ENCODE peak calls at places on chromosomes 16 and 17, in seven cellular contexts. One of them, this sample, is unnamed.

GRCh38 chr17:37648555-37648954 is 5.3 kb upstream of the DDX52 start:
- DNase-seq in PC-9: peak
- DNase-seq in transverse colon: no peak
- DNase-seq in cardiac muscle cell: peak
- DNase-seq in body of pancreas: no peak
- DNase-seq in IMR-90: peak
- DNase-seq in left lung: no peak
- DNase-seq in this sample: no peak

GRCh38 chr17:69268442-69269068 is 39.9 kb upstream of the ABCA10 start:
- DNase-seq in PC-9: peak
- DNase-seq in transverse colon: no peak
- DNase-seq in cardiac muscle cell: peak
- DNase-seq in body of pancreas: no peak
- DNase-seq in IMR-90: no peak
- DNase-seq in left lung: no peak
- DNase-seq in this sample: no peak

GRCh38 chr17:57930239-57930638 is 25.0 kb downstream of the CUEDC1 start:
- DNase-seq in PC-9: no peak
- DNase-seq in transverse colon: no peak
- DNase-seq in cardiac muscle cell: no peak
- DNase-seq in body of pancreas: no peak
- DNase-seq in IMR-90: no peak
- DNase-seq in left lung: no peak
- DNase-seq in this sample: no peak

GRCh38 chr17:47802341-47803022 is 19.1 kb downstream of the OSBPL7 start:
- DNase-seq in PC-9: peak
- DNase-seq in transverse colon: peak
- DNase-seq in cardiac muscle cell: peak
- DNase-seq in body of pancreas: peak
- DNase-seq in IMR-90: peak
- DNase-seq in left lung: no peak
- DNase-seq in this sample: peak

GRCh38 chr17:48544356-48545021 is 420 bp downstream of the HOXB2 start:
- DNase-seq in PC-9: no peak
- DNase-seq in transverse colon: peak
- DNase-seq in cardiac muscle cell: peak
- DNase-seq in body of pancreas: peak
- DNase-seq in IMR-90: peak
- DNase-seq in left lung: peak
- DNase-seq in this sample: peak

GRCh38 chr17:4900231-4901107 is 1.1 kb downstream of the C17orf107 start:
- DNase-seq in PC-9: no peak
- DNase-seq in transverse colon: peak
- DNase-seq in cardiac muscle cell: no peak
- DNase-seq in body of pancreas: no peak
- DNase-seq in IMR-90: no peak
- DNase-seq in left lung: peak
- DNase-seq in this sample: peak

GRCh38 chr17:43905985-43906852 is 1.1 kb downstream of the MPP2 start:
- DNase-seq in PC-9: no peak
- DNase-seq in transverse colon: peak
- DNase-seq in cardiac muscle cell: peak
- DNase-seq in body of pancreas: peak
- DNase-seq in IMR-90: peak
- DNase-seq in left lung: peak
- DNase-seq in this sample: peak

GRCh38 chr16:84932691-84933090 is 78.6 kb downstream of the ZDHHC7 start:
- DNase-seq in PC-9: no peak
- DNase-seq in transverse colon: no peak
- DNase-seq in cardiac muscle cell: no peak
- DNase-seq in body of pancreas: no peak
- DNase-seq in IMR-90: no peak
- DNase-seq in left lung: no peak
- DNase-seq in this sample: no peak

GRCh38 chr17:64230551-64231408 is 32.3 kb downstream of the TEX2 start:
- DNase-seq in PC-9: peak
- DNase-seq in transverse colon: no peak
- DNase-seq in cardiac muscle cell: peak
- DNase-seq in body of pancreas: no peak
- DNase-seq in IMR-90: peak
- DNase-seq in left lung: no peak
- DNase-seq in this sample: no peak

DNA sequence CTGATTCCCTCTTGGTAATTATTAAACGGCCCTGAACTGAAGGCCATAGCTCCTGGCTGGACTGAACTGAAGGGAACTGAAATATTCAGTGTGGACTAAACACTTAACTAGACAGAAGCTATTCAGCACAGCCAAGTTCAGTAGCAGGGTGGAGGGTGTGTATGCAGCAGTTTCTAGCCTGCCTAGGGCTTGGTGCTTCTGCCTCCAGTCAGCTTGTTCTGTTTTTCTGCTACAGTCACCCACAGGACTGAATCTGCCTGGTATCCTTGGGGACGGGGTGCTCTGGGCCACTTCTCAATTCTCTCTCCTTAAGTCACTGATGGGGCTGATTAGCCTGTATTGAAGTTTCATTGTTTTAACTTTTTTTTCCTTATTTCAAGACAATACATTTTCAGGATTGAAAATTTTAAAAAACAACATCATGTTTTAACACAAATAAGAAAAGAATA is 77.1 kb downstream of the WWP2 start:
- DNase-seq in PC-9: no peak
- DNase-seq in transverse colon: peak
- DNase-seq in cardiac muscle cell: no peak
- DNase-seq in body of pancreas: peak
- DNase-seq in IMR-90: no peak
- DNase-seq in left lung: no peak
- DNase-seq in this sample: no peak
- H3K27ac ChIP-seq in PC-9: no peak
- H3K27ac ChIP-seq in transverse colon: peak
- H3K27ac ChIP-seq in cardiac muscle cell: peak
- H3K27ac ChIP-seq in body of pancreas: peak
- H3K27ac ChIP-seq in IMR-90: no peak
- H3K27ac ChIP-seq in left lung: peak
- H3K27ac ChIP-seq in this sample: peak

DNA sequence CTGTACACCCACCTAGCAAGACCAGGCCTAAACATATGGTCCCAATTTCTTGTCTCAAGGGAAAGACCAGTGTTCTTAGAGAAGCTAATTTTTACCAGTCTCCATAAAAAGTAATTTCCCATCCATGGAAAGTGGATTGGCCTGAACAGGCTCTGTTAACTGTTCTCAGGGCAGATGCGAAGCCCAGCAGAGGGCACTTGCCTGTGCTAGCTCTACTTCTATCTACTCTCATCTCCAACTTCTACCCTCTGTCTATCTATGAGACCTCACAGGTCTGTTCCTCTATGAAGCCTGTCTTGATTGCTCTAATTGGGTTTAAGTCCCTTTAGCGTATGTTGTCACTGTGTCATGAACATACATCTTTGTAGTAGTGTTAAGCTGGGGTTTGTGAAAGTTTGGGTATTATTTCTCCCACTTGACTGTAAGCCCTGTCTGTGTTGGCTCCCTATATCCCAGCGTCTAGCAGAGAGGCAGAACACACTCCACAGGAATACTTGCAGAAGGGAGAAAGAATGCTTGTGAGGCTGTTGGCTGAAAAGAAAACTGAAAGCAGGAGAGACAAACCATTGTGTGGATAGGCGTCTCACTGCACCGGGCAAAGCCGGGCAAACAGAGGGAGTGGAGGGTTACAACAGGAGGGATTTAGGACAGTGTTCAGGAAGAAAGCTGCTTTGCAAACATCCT is 167.2 kb upstream of the MAF start:
- DNase-seq in PC-9: no peak
- DNase-seq in transverse colon: peak
- DNase-seq in cardiac muscle cell: peak
- DNase-seq in body of pancreas: peak
- DNase-seq in IMR-90: no peak
- DNase-seq in left lung: no peak
- DNase-seq in this sample: no peak
- H3K4me3 ChIP-seq in PC-9: no peak
- H3K4me3 ChIP-seq in transverse colon: peak
- H3K4me3 ChIP-seq in cardiac muscle cell: no peak
- H3K4me3 ChIP-seq in body of pancreas: no peak
- H3K4me3 ChIP-seq in IMR-90: no peak
- H3K4me3 ChIP-seq in left lung: no peak
- H3K4me3 ChIP-seq in this sample: peak

GRCh38 chr16:2465653-2466415 is 5.3 kb upstream of the NTN3 start:
- DNase-seq in PC-9: no peak
- DNase-seq in transverse colon: no peak
- DNase-seq in cardiac muscle cell: no peak
- DNase-seq in body of pancreas: no peak
- DNase-seq in IMR-90: no peak
- DNase-seq in left lung: no peak
- DNase-seq in this sample: no peak
- TF ChIP-seq CTCF in PC-9: no peak
- TF ChIP-seq CTCF in transverse colon: no peak
- TF ChIP-seq CTCF in cardiac muscle cell: peak
- TF ChIP-seq CTCF in body of pancreas: no peak
- TF ChIP-seq CTCF in IMR-90: peak
- TF ChIP-seq CTCF in left lung: no peak
- TF ChIP-seq CTCF in this sample: no peak

DNA sequence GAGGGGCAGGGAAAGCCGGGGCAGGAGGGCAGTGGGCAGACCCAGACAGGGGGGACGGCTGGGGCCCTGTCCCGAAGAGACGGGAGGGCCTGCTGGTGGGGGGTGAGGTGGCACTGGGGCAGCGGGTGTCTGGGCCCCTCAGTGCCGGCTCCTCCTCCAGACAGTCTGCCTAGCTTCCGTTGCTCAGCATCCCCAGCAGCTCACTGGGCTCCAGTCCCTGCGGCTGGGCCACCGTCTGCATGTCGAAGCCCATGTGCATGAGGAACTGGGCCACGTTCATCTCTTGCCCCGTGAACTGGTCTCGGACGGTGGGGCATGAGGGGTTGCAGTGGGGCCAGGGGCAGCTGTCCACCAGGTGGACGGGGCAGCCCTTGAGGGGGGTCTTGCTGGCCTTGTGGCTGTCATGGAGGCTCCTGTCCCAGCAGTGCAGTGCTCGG is 5.8 kb upstream of the MYADML2 start:
- DNase-seq in PC-9: no peak
- DNase-seq in transverse colon: no peak
- DNase-seq in cardiac muscle cell: no peak
- DNase-seq in body of pancreas: no peak
- DNase-seq in IMR-90: no peak
- DNase-seq in left lung: no peak
- DNase-seq in this sample: no peak
- H3K27ac ChIP-seq in PC-9: no peak
- H3K27ac ChIP-seq in transverse colon: no peak
- H3K27ac ChIP-seq in cardiac muscle cell: no peak
- H3K27ac ChIP-seq in body of pancreas: no peak
- H3K27ac ChIP-seq in IMR-90: no peak
- H3K27ac ChIP-seq in left lung: no peak
- H3K27ac ChIP-seq in this sample: no peak

DNA sequence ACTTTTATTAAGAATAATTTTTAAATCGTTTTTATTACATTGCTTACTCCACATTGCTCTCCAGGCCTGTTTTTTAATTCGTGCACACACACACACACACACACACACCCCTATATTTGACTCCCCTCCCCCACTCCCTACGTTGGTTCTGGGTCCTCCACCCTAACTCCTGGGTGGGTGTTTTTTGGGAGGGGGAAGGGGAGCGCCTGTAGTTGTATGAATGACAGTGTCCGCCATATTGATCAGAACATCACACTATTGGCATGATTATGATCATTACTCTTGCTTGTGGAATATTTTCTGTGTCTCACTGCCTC is 1.3 kb downstream of the GNAO1 start:
- DNase-seq in PC-9: no peak
- DNase-seq in transverse colon: no peak
- DNase-seq in cardiac muscle cell: no peak
- DNase-seq in body of pancreas: no peak
- DNase-seq in IMR-90: no peak
- DNase-seq in left lung: no peak
- DNase-seq in this sample: no peak
- H3K4me3 ChIP-seq in PC-9: peak
- H3K4me3 ChIP-seq in transverse colon: peak
- H3K4me3 ChIP-seq in cardiac muscle cell: no peak
- H3K4me3 ChIP-seq in body of pancreas: no peak
- H3K4me3 ChIP-seq in IMR-90: no peak
- H3K4me3 ChIP-seq in left lung: no peak
- H3K4me3 ChIP-seq in this sample: peak

DNA sequence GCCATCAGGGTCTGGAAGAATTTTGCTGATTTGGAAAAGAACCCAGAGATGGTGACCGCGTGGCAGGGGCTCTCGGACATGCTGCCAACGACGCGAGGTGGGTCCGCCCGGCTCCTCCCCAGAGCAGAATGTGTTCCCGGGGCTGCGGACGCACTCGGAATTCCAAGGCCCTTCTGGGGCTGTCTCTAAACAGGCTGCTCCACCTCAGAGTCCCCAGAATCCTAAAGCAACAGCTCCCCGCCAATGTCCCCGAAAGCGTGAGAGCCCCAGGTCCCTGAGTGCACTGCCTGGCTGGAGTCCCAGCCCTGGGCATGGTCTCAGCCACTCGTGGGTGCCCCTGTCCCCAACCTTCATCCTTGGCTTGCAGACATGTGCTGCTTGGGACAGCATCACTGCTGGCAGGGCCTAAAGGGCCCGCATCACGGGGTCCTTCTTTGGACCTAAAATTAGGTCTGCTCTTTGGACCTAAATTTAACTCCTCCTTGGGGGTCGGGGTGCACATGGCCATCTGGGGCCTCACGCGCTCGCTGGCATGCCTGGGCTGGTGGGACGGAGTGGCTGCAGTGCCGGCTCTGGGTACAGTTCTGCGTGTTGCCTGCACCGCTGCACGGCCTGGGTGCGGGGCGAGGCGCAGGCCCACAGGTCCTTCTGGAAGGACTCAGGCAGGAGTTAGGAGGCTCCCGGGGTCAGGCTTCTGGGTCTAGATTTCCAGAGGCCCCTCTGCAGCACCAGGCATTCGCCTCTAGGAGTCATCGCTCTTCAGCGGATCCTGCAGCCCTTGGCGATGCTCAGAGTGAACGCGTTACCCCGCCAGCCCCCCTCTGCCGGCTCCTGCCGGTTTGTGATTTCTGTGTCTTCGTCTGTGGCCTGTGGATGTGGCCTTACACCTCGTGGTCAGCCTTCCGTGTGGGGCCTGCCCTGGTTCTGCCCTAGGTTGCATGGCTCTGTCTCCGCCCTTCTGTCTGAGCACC is 41.9 kb upstream of the CHMP6 start:
- DNase-seq in PC-9: no peak
- DNase-seq in transverse colon: peak
- DNase-seq in cardiac muscle cell: no peak
- DNase-seq in body of pancreas: no peak
- DNase-seq in IMR-90: no peak
- DNase-seq in left lung: peak
- DNase-seq in this sample: no peak
- TF ChIP-seq CTCF in PC-9: no peak
- TF ChIP-seq CTCF in transverse colon: no peak
- TF ChIP-seq CTCF in cardiac muscle cell: no peak
- TF ChIP-seq CTCF in body of pancreas: no peak
- TF ChIP-seq CTCF in IMR-90: no peak
- TF ChIP-seq CTCF in left lung: no peak
- TF ChIP-seq CTCF in this sample: no peak